ENCODE peak calls at places on chromosome 4, in nine cellular contexts. One of them, this sample, is unnamed.

GRCh38 chr4:71217688-71218087 is 121.1 kb upstream of the SLC4A4 start:
- DNase-seq in upper lobe of right lung: no peak
- DNase-seq in Calu3: no peak
- DNase-seq in nephron progenitor cell: no peak
- DNase-seq in endothelial cell: no peak
- DNase-seq in ascending aorta: no peak
- DNase-seq in bronchial epithelial cell: no peak
- DNase-seq in ovary: no peak
- DNase-seq in progenitor cell of endocrine pancreas: no peak
- DNase-seq in this sample: no peak

GRCh38 chr4:8381814-8382581 is 58.5 kb downstream of the ACOX3 start:
- DNase-seq in upper lobe of right lung: no peak
- DNase-seq in Calu3: no peak
- DNase-seq in nephron progenitor cell: no peak
- DNase-seq in endothelial cell: no peak
- DNase-seq in ascending aorta: no peak
- DNase-seq in bronchial epithelial cell: no peak
- DNase-seq in ovary: no peak
- DNase-seq in progenitor cell of endocrine pancreas: no peak
- DNase-seq in this sample: no peak

GRCh38 chr4:170853422-170854021 is 763.8 kb upstream of the AADAT start:
- DNase-seq in upper lobe of right lung: peak
- DNase-seq in Calu3: peak
- DNase-seq in nephron progenitor cell: peak
- DNase-seq in endothelial cell: peak
- DNase-seq in ascending aorta: no peak
- DNase-seq in bronchial epithelial cell: peak
- DNase-seq in ovary: peak
- DNase-seq in progenitor cell of endocrine pancreas: peak
- DNase-seq in this sample: no peak

GRCh38 chr4:163493643-163494359 is 689 bp upstream of the TMA16 start:
- DNase-seq in upper lobe of right lung: no peak
- DNase-seq in Calu3: peak
- DNase-seq in nephron progenitor cell: no peak
- DNase-seq in endothelial cell: no peak
- DNase-seq in ascending aorta: no peak
- DNase-seq in bronchial epithelial cell: no peak
- DNase-seq in ovary: peak
- DNase-seq in progenitor cell of endocrine pancreas: no peak
- DNase-seq in this sample: no peak

GRCh38 chr4:147361726-147362125 is 119.2 kb upstream of the EDNRA start:
- DNase-seq in upper lobe of right lung: no peak
- DNase-seq in Calu3: peak
- DNase-seq in nephron progenitor cell: no peak
- DNase-seq in endothelial cell: no peak
- DNase-seq in ascending aorta: no peak
- DNase-seq in bronchial epithelial cell: peak
- DNase-seq in ovary: peak
- DNase-seq in progenitor cell of endocrine pancreas: no peak
- DNase-seq in this sample: peak

GRCh38 chr4:42018451-42018850 is 28.1 kb downstream of the SLC30A9 start:
- DNase-seq in upper lobe of right lung: no peak
- DNase-seq in Calu3: no peak
- DNase-seq in nephron progenitor cell: no peak
- DNase-seq in endothelial cell: no peak
- DNase-seq in ascending aorta: no peak
- DNase-seq in bronchial epithelial cell: no peak
- DNase-seq in ovary: no peak
- DNase-seq in progenitor cell of endocrine pancreas: no peak
- DNase-seq in this sample: no peak

GRCh38 chr4:148312996-148313490 is 129.2 kb downstream of the NR3C2 start:
- DNase-seq in upper lobe of right lung: no peak
- DNase-seq in Calu3: no peak
- DNase-seq in nephron progenitor cell: no peak
- DNase-seq in endothelial cell: no peak
- DNase-seq in ascending aorta: no peak
- DNase-seq in bronchial epithelial cell: no peak
- DNase-seq in ovary: no peak
- DNase-seq in progenitor cell of endocrine pancreas: no peak
- DNase-seq in this sample: no peak

GRCh38 chr4:122150896-122151295 is 1.2 kb upstream of the BLTP1 start:
- DNase-seq in upper lobe of right lung: no peak
- DNase-seq in Calu3: no peak
- DNase-seq in nephron progenitor cell: no peak
- DNase-seq in endothelial cell: no peak
- DNase-seq in ascending aorta: no peak
- DNase-seq in bronchial epithelial cell: no peak
- DNase-seq in ovary: no peak
- DNase-seq in progenitor cell of endocrine pancreas: no peak
- DNase-seq in this sample: no peak

GRCh38 chr4:10077101-10077491 is 39.5 kb downstream of the WDR1 start:
- DNase-seq in upper lobe of right lung: peak
- DNase-seq in Calu3: no peak
- DNase-seq in nephron progenitor cell: no peak
- DNase-seq in endothelial cell: no peak
- DNase-seq in ascending aorta: no peak
- DNase-seq in bronchial epithelial cell: no peak
- DNase-seq in ovary: no peak
- DNase-seq in progenitor cell of endocrine pancreas: no peak
- DNase-seq in this sample: no peak

GRCh38 chr4:83207497-83208105 is 77.0 kb downstream of the COQ2 start:
- DNase-seq in upper lobe of right lung: no peak
- DNase-seq in Calu3: peak
- DNase-seq in nephron progenitor cell: no peak
- DNase-seq in endothelial cell: no peak
- DNase-seq in ascending aorta: no peak
- DNase-seq in bronchial epithelial cell: no peak
- DNase-seq in ovary: no peak
- DNase-seq in progenitor cell of endocrine pancreas: no peak
- DNase-seq in this sample: peak

GRCh38 chr4:86894465-86894864 is 2.2 kb upstream of the C4orf36 start:
- DNase-seq in upper lobe of right lung: no peak
- DNase-seq in Calu3: no peak
- DNase-seq in nephron progenitor cell: no peak
- DNase-seq in endothelial cell: no peak
- DNase-seq in ascending aorta: no peak
- DNase-seq in bronchial epithelial cell: peak
- DNase-seq in ovary: no peak
- DNase-seq in progenitor cell of endocrine pancreas: no peak
- DNase-seq in this sample: peak

GRCh38 chr4:101205878-101206277 is 141.4 kb downstream of the PPP3CA start:
- DNase-seq in upper lobe of right lung: no peak
- DNase-seq in Calu3: no peak
- DNase-seq in nephron progenitor cell: no peak
- DNase-seq in endothelial cell: no peak
- DNase-seq in ascending aorta: no peak
- DNase-seq in bronchial epithelial cell: peak
- DNase-seq in ovary: no peak
- DNase-seq in progenitor cell of endocrine pancreas: no peak
- DNase-seq in this sample: peak

GRCh38 chr4:52866734-52867133 is 4.6 kb downstream of the RASL11B start:
- DNase-seq in upper lobe of right lung: no peak
- DNase-seq in Calu3: no peak
- DNase-seq in nephron progenitor cell: no peak
- DNase-seq in endothelial cell: no peak
- DNase-seq in ascending aorta: no peak
- DNase-seq in bronchial epithelial cell: no peak
- DNase-seq in ovary: no peak
- DNase-seq in progenitor cell of endocrine pancreas: no peak
- DNase-seq in this sample: no peak

GRCh38 chr4:52870225-52870624 is 8.1 kb downstream of the RASL11B start:
- DNase-seq in upper lobe of right lung: peak
- DNase-seq in Calu3: no peak
- DNase-seq in nephron progenitor cell: no peak
- DNase-seq in endothelial cell: no peak
- DNase-seq in ascending aorta: no peak
- DNase-seq in bronchial epithelial cell: no peak
- DNase-seq in ovary: no peak
- DNase-seq in progenitor cell of endocrine pancreas: no peak
- DNase-seq in this sample: no peak

GRCh38 chr4:52869656-52870055 is 7.5 kb downstream of the RASL11B start:
- DNase-seq in upper lobe of right lung: no peak
- DNase-seq in Calu3: no peak
- DNase-seq in nephron progenitor cell: no peak
- DNase-seq in endothelial cell: no peak
- DNase-seq in ascending aorta: no peak
- DNase-seq in bronchial epithelial cell: no peak
- DNase-seq in ovary: no peak
- DNase-seq in progenitor cell of endocrine pancreas: no peak
- DNase-seq in this sample: no peak

GRCh38 chr4:52869196-52869595 is 7.1 kb downstream of the RASL11B start:
- DNase-seq in upper lobe of right lung: peak
- DNase-seq in Calu3: no peak
- DNase-seq in nephron progenitor cell: peak
- DNase-seq in endothelial cell: no peak
- DNase-seq in ascending aorta: peak
- DNase-seq in bronchial epithelial cell: no peak
- DNase-seq in ovary: peak
- DNase-seq in progenitor cell of endocrine pancreas: no peak
- DNase-seq in this sample: no peak

DNA sequence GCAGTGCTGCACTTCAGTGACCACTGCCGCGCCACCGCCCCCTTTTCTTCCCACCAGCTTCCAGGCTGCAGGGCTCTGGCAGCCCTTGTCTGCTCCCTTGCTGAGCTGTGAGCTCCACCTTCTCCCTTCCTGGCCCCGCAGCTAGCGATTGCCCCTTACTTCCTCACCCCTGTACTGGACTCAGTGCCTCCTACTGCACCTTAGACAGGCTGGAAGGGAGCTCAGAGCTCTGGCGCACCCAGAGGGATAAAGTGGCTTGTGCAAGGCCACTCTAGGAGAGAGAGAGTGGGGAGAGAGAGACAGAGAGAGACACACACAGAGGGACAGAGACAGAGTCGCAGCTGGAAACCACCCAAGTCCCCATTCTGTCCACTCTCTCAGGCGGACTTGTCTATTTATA is 6.0 kb downstream of the RASL11B start:
- DNase-seq in upper lobe of right lung: peak
- DNase-seq in Calu3: no peak
- DNase-seq in nephron progenitor cell: peak
- DNase-seq in endothelial cell: no peak
- DNase-seq in ascending aorta: no peak
- DNase-seq in bronchial epithelial cell: no peak
- DNase-seq in ovary: peak
- DNase-seq in progenitor cell of endocrine pancreas: no peak
- DNase-seq in this sample: no peak
- TF ChIP-seq CTCF in upper lobe of right lung: peak
- TF ChIP-seq CTCF in Calu3: no peak
- TF ChIP-seq CTCF in nephron progenitor cell: no peak
- TF ChIP-seq CTCF in endothelial cell: no peak
- TF ChIP-seq CTCF in ascending aorta: no peak
- TF ChIP-seq CTCF in bronchial epithelial cell: no peak
- TF ChIP-seq CTCF in ovary: no peak
- TF ChIP-seq CTCF in progenitor cell of endocrine pancreas: no peak
- TF ChIP-seq CTCF in this sample: no peak

GRCh38 chr4:1578968-1579833 is 104.9 kb downstream of the FAM53A start:
- DNase-seq in upper lobe of right lung: peak
- DNase-seq in Calu3: peak
- DNase-seq in nephron progenitor cell: peak
- DNase-seq in endothelial cell: peak
- DNase-seq in ascending aorta: peak
- DNase-seq in bronchial epithelial cell: peak
- DNase-seq in ovary: peak
- DNase-seq in progenitor cell of endocrine pancreas: peak
- DNase-seq in this sample: peak
- TF ChIP-seq CTCF in upper lobe of right lung: peak
- TF ChIP-seq CTCF in Calu3: peak
- TF ChIP-seq CTCF in nephron progenitor cell: peak
- TF ChIP-seq CTCF in endothelial cell: peak
- TF ChIP-seq CTCF in ascending aorta: peak
- TF ChIP-seq CTCF in bronchial epithelial cell: peak
- TF ChIP-seq CTCF in ovary: peak
- TF ChIP-seq CTCF in progenitor cell of endocrine pancreas: peak
- TF ChIP-seq CTCF in this sample: peak

DNA sequence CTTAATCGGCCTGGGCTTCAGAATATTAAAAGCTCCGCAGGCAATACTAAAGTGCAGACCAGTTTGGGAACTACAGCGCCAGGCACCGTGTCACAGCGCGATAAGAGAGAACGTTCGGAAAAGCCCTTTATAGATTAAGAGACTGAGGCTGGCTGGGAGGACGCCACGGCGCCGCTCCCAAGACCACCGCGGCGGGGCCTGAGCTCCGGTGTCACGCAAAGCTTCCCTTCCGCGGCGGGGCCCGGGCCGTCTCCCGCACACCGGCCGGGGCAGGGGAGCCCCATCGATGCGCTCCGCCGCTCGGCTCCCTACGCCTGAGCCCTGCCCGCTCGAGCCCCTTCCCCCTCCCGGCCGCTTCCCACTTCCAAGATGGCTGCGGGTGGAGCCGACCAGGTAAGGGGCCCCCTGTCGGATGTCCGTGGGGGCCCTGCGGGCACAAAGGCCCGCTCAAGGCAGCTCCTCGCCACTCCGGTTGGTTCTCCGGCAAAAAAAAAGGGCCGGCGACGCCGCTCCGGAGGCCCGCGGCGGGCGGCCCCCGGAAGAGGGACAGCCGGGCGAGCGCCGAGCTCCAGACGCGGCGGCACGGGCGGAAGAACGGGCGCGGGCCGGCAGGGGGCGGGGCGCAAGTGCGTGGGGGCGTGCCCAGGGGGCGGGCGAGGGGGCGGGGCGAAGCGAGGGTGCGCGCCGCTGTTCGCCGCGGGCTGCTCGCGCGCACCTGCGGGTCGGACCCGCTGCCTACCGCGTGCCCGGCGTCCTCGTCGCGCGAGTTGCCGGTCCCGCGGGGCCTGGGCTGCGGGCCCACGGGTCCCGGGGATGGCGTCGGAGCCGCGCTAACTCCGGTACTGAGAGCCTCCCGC is at the start of gene TBC1D14:
- DNase-seq in upper lobe of right lung: peak
- DNase-seq in Calu3: peak
- DNase-seq in nephron progenitor cell: peak
- DNase-seq in endothelial cell: peak
- DNase-seq in ascending aorta: peak
- DNase-seq in bronchial epithelial cell: peak
- DNase-seq in ovary: peak
- DNase-seq in progenitor cell of endocrine pancreas: peak
- DNase-seq in this sample: peak
- TF ChIP-seq CTCF in upper lobe of right lung: no peak
- TF ChIP-seq CTCF in Calu3: no peak
- TF ChIP-seq CTCF in nephron progenitor cell: no peak
- TF ChIP-seq CTCF in endothelial cell: peak
- TF ChIP-seq CTCF in ascending aorta: peak
- TF ChIP-seq CTCF in bronchial epithelial cell: peak
- TF ChIP-seq CTCF in ovary: peak
- TF ChIP-seq CTCF in progenitor cell of endocrine pancreas: peak
- TF ChIP-seq CTCF in this sample: peak

DNA sequence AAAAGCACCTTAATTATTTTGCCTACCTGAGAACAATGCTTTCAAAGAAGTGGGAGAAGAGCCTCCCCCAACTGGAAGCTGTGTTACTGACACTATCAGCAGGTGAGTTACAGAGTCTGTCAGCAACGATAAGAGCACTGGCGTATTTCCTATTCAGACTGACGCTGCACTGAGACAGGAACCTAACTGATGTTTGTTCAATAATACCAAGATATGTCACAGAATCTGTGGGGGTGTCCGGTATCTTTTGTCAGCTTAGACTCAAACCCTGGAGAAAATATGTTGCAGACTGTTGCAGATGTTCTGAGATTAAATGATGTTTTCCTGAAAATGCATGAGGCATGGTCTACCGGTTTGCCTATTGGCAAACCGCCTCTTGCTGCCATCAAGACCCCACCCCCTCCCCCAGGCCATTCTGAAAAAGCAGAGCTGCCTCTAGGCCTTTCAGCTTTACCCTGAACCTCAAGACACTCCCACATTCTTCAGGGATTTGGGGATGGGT is 115.2 kb upstream of the KIT start:
- DNase-seq in upper lobe of right lung: no peak
- DNase-seq in Calu3: no peak
- DNase-seq in nephron progenitor cell: no peak
- DNase-seq in endothelial cell: no peak
- DNase-seq in ascending aorta: no peak
- DNase-seq in bronchial epithelial cell: no peak
- DNase-seq in ovary: no peak
- DNase-seq in progenitor cell of endocrine pancreas: no peak
- DNase-seq in this sample: no peak
- TF ChIP-seq CTCF in upper lobe of right lung: no peak
- TF ChIP-seq CTCF in Calu3: no peak
- TF ChIP-seq CTCF in nephron progenitor cell: no peak
- TF ChIP-seq CTCF in endothelial cell: no peak
- TF ChIP-seq CTCF in ascending aorta: no peak
- TF ChIP-seq CTCF in bronchial epithelial cell: no peak
- TF ChIP-seq CTCF in ovary: no peak
- TF ChIP-seq CTCF in progenitor cell of endocrine pancreas: no peak
- TF ChIP-seq CTCF in this sample: no peak

This sample was measured in HFFc6.